ENCODE peak calls at places on chromosomes 11 and 22, in eight cellular contexts. W, I, L, V, U, J, G and R are unnamed samples.

GRCh38 chr11:128482512-128483191 is 104.7 kb downstream of the ETS1 start:
- DNase-seq in V (no peak), W (no peak), L (no peak), J (no peak), G (no peak), U (peak; percentile 93), I (no peak), R (no peak)

GRCh38 chr11:45659031-45659817 is 6.2 kb downstream of the CHST1 start:
- DNase-seq in L (no peak), J (no peak), V (no peak), W (peak; percentile 29), I (no peak), U (no peak), G (no peak), R (no peak)

GRCh38 chr11:94183886-94184264 is 55.2 kb downstream of the PANX1 start:
- DNase-seq in W (peak; percentile 74), G (peak; percentile 77), U (no peak), V (peak; percentile 22), L (peak; percentile 88), I (no peak), J (peak; percentile 22), R (no peak)

GRCh38 chr11:46275964-46276641 is 1.4 kb upstream of the CREB3L1 start:
- DNase-seq in V (no peak), J (no peak), U (no peak), I (no peak), G (no peak), W (no peak), L (no peak), R (no peak)

GRCh38 chr11:66267379-66268209 is 845 bp upstream of the RAB1B start:
- DNase-seq in J (peak; percentile 100), L (peak; percentile 92), I (peak; percentile 94), G (peak; percentile 91), U (no peak), W (peak; percentile 93), V (peak; percentile 85), R (peak; percentile 63)

GRCh38 chr11:78576549-78577097 is 2.0 kb upstream of the NARS2 start:
- DNase-seq in G (no peak), L (no peak), U (no peak), I (no peak), V (no peak), J (no peak), W (no peak), R (no peak)

GRCh38 chr11:2194877-2195755 is 23.5 kb upstream of the TH start:
- DNase-seq in I (no peak), V (no peak), G (peak; percentile 33), L (peak; percentile 87), J (peak; percentile 65), U (no peak), W (peak; percentile 89), R (no peak)

GRCh38 chr11:124801014-124801413 is 808 bp upstream of the MSANTD2 start:
- DNase-seq in G (peak; percentile 86), L (no peak), I (no peak), J (no peak), W (no peak), U (no peak), V (no peak), R (no peak)

GRCh38 chr11:116170526-116171120 is 602.2 kb downstream of the BUD13 start:
- DNase-seq in U (no peak), L (no peak), G (no peak), W (peak; percentile 10), I (peak; percentile 57), V (no peak), J (no peak), R (no peak)

GRCh38 chr11:71474771-71475483 is 21.9 kb downstream of the NADSYN1 start:
- DNase-seq in W (no peak), L (no peak), U (no peak), I (no peak), V (no peak), G (no peak), J (no peak), R (no peak)

GRCh38 chr11:12469451-12469850 is 92.1 kb downstream of the PARVA start:
- DNase-seq in I (no peak), V (no peak), W (no peak), L (no peak), G (peak; percentile 29), J (no peak), U (no peak), R (no peak)

GRCh38 chr22:17743661-17744411 is 30.4 kb downstream of the BID start:
- DNase-seq in U (no peak), L (no peak), G (peak; percentile 25), J (no peak), V (no peak), W (peak; percentile 24), I (no peak), R (no peak)

GRCh38 chr22:23685205-23685784 is 5.5 kb upstream of the RGL4 start:
- DNase-seq in I (no peak), W (no peak), J (no peak), G (peak; percentile 15), U (no peak), V (no peak), L (no peak), R (no peak)